ENCODE peak calls at places on chromosomes 13 and 19, in seven cellular contexts. One of them, this sample, is unnamed.
A peak's percentile ranks its signal among the peaks of the same experiment; 100 is the strongest.

GRCh38 chr19:31445406-31445805 is 96.2 kb upstream of the TSHZ3 start:
- DNase-seq in thoracic aorta: no peak
- DNase-seq in T-cell: no peak
- DNase-seq in HS-27A: no peak
- DNase-seq in stimulated activated CD4-positive, alpha-beta T cell treated with anti-CD3 and anti-CD28 coated beads, TNF-alpha, amount 100 ng/mL, for 4 hours: no peak
- DNase-seq in adipocyte: no peak
- DNase-seq in fibroblast of the aortic adventitia: no peak
- DNase-seq in this sample: no peak

GRCh38 chr19:6743071-6743470 is 3.6 kb downstream of the TRIP10 start:
- DNase-seq in adipocyte: no peak
- DNase-seq in fibroblast of the aortic adventitia: no peak
- DNase-seq in thoracic aorta: no peak
- DNase-seq in HS-27A: no peak
- DNase-seq in stimulated activated CD4-positive, alpha-beta T cell treated with anti-CD3 and anti-CD28 coated beads, TNF-alpha, amount 100 ng/mL, for 4 hours: no peak
- DNase-seq in T-cell: no peak
- DNase-seq in this sample: no peak

GRCh38 chr13:33262554-33262953 is 23.0 kb downstream of the STARD13 start:
- DNase-seq in stimulated activated CD4-positive, alpha-beta T cell treated with anti-CD3 and anti-CD28 coated beads, TNF-alpha, amount 100 ng/mL, for 4 hours: no peak
- DNase-seq in T-cell: no peak
- DNase-seq in adipocyte: no peak
- DNase-seq in HS-27A: no peak
- DNase-seq in fibroblast of the aortic adventitia: no peak
- DNase-seq in thoracic aorta: no peak
- DNase-seq in this sample: no peak

GRCh38 chr13:109892101-109892500 is 105.7 kb upstream of the IRS2 start:
- DNase-seq in stimulated activated CD4-positive, alpha-beta T cell treated with anti-CD3 and anti-CD28 coated beads, TNF-alpha, amount 100 ng/mL, for 4 hours: no peak
- DNase-seq in HS-27A: no peak
- DNase-seq in thoracic aorta: no peak
- DNase-seq in T-cell: no peak
- DNase-seq in adipocyte: no peak
- DNase-seq in fibroblast of the aortic adventitia: no peak
- DNase-seq in this sample: no peak

GRCh38 chr13:113077566-113077952 is 28.0 kb upstream of the F7 start:
- DNase-seq in HS-27A: no peak
- DNase-seq in T-cell: no peak
- DNase-seq in fibroblast of the aortic adventitia: no peak
- DNase-seq in thoracic aorta: no peak
- DNase-seq in adipocyte: no peak
- DNase-seq in stimulated activated CD4-positive, alpha-beta T cell treated with anti-CD3 and anti-CD28 coated beads, TNF-alpha, amount 100 ng/mL, for 4 hours: no peak
- DNase-seq in this sample: no peak

GRCh38 chr13:19782049-19782726 is 557 bp downstream of the PSPC1 start:
- DNase-seq in fibroblast of the aortic adventitia: peak; percentile 51
- DNase-seq in stimulated activated CD4-positive, alpha-beta T cell treated with anti-CD3 and anti-CD28 coated beads, TNF-alpha, amount 100 ng/mL, for 4 hours: peak; percentile 27
- DNase-seq in T-cell: peak; percentile 33
- DNase-seq in thoracic aorta: peak; percentile 9
- DNase-seq in HS-27A: no peak
- DNase-seq in adipocyte: peak; percentile 83
- DNase-seq in this sample: peak; percentile 43

GRCh38 chr13:40230833-40231266 is 435.6 kb downstream of the FOXO1 start:
- DNase-seq in T-cell: no peak
- DNase-seq in thoracic aorta: no peak
- DNase-seq in fibroblast of the aortic adventitia: peak; percentile 79
- DNase-seq in stimulated activated CD4-positive, alpha-beta T cell treated with anti-CD3 and anti-CD28 coated beads, TNF-alpha, amount 100 ng/mL, for 4 hours: no peak
- DNase-seq in HS-27A: no peak
- DNase-seq in adipocyte: no peak
- DNase-seq in this sample: no peak

GRCh38 chr19:36257512-36257876 is 42.6 kb downstream of the ZNF146 start:
- DNase-seq in thoracic aorta: no peak
- DNase-seq in adipocyte: no peak
- DNase-seq in stimulated activated CD4-positive, alpha-beta T cell treated with anti-CD3 and anti-CD28 coated beads, TNF-alpha, amount 100 ng/mL, for 4 hours: no peak
- DNase-seq in fibroblast of the aortic adventitia: no peak
- DNase-seq in HS-27A: no peak
- DNase-seq in T-cell: no peak
- DNase-seq in this sample: no peak

GRCh38 chr13:100454876-100455275 is 133.7 kb downstream of the GGACT start:
- DNase-seq in T-cell: no peak
- DNase-seq in thoracic aorta: no peak
- DNase-seq in fibroblast of the aortic adventitia: peak; percentile 41
- DNase-seq in stimulated activated CD4-positive, alpha-beta T cell treated with anti-CD3 and anti-CD28 coated beads, TNF-alpha, amount 100 ng/mL, for 4 hours: no peak
- DNase-seq in HS-27A: no peak
- DNase-seq in adipocyte: peak; percentile 18
- DNase-seq in this sample: no peak

GRCh38 chr13:106617561-106617960 is 49.6 kb upstream of the ARGLU1 start:
- DNase-seq in adipocyte: peak; percentile 17
- DNase-seq in thoracic aorta: no peak
- DNase-seq in fibroblast of the aortic adventitia: peak; percentile 60
- DNase-seq in T-cell: no peak
- DNase-seq in stimulated activated CD4-positive, alpha-beta T cell treated with anti-CD3 and anti-CD28 coated beads, TNF-alpha, amount 100 ng/mL, for 4 hours: no peak
- DNase-seq in HS-27A: no peak
- DNase-seq in this sample: no peak

GRCh38 chr19:35231956-35232746 is 3.6 kb upstream of the FAM187B start:
- DNase-seq in HS-27A: no peak
- DNase-seq in adipocyte: no peak
- DNase-seq in stimulated activated CD4-positive, alpha-beta T cell treated with anti-CD3 and anti-CD28 coated beads, TNF-alpha, amount 100 ng/mL, for 4 hours: no peak
- DNase-seq in fibroblast of the aortic adventitia: no peak
- DNase-seq in thoracic aorta: no peak
- DNase-seq in T-cell: no peak
- DNase-seq in this sample: no peak

GRCh38 chr19:7242601-7243258 is 51.5 kb downstream of the INSR start:
- DNase-seq in stimulated activated CD4-positive, alpha-beta T cell treated with anti-CD3 and anti-CD28 coated beads, TNF-alpha, amount 100 ng/mL, for 4 hours: no peak
- DNase-seq in T-cell: no peak
- DNase-seq in thoracic aorta: peak; percentile 44
- DNase-seq in fibroblast of the aortic adventitia: peak; percentile 92
- DNase-seq in HS-27A: peak; percentile 40
- DNase-seq in adipocyte: peak; percentile 76
- DNase-seq in this sample: no peak

This sample was measured in activated effector memory CD4-positive, alpha-beta T cell treated with Interleukin-2 at 50 U/mL for 16 hours.